ENCODE peak calls at places on chromosomes 6 and 20, in six cellular contexts. J is GM04503, B is mesothelial cell of epicardium, C is upper lobe of left lung, G is ACHN, T is AG09319. A is an unnamed sample.

GRCh38 chr6:140779341-140779740 is 1353.4 kb upstream of the GJE1 start:
- DNase-seq in J (no peak), B (no peak), C (no peak), G (no peak), T (no peak), A (no peak)

GRCh38 chr6:31114540-31114876 is at the start of gene PSORS1C1:
- DNase-seq in J (peak; percentile 88), B (no peak), C (peak; percentile 87), G (peak; percentile 91), T (peak; percentile 87), A (peak; percentile 81)

GRCh38 chr6:45535933-45536332 is 158.2 kb upstream of the SUPT3H start:
- DNase-seq in J (no peak), B (no peak), C (no peak), G (no peak), T (no peak), A (no peak)

GRCh38 chr20:51452091-51452613 is 90.4 kb downstream of the NFATC2 start:
- DNase-seq in J (no peak), B (no peak), C (no peak), G (no peak), T (no peak), A (no peak)

GRCh38 chr20:32451340-32451681 is 93.2 kb downstream of the ASXL1 start:
- DNase-seq in J (no peak), B (no peak), C (no peak), G (no peak), T (no peak), A (no peak)

GRCh38 chr6:170175644-170176620 is 114.9 kb downstream of the DLL1 start:
- DNase-seq in J (no peak), B (no peak), C (no peak), G (no peak), T (no peak), A (no peak)

GRCh38 chr20:17536944-17537444 is 5.8 kb upstream of the BFSP1 start:
- DNase-seq in J (no peak), B (peak; percentile 37), C (peak; percentile 77), G (peak; percentile 74), T (no peak), A (peak; percentile 90)

GRCh38 chr6:91243436-91243835 is 656.6 kb upstream of the MAP3K7 start:
- DNase-seq in J (no peak), B (no peak), C (no peak), G (no peak), T (no peak), A (no peak)

GRCh38 chr6:40959781-40960327 is 79.2 kb downstream of the UNC5CL start:
- DNase-seq in J (no peak), B (no peak), C (no peak), G (no peak), T (no peak), A (no peak)

GRCh38 chr6:132569170-132569569 is 952 bp upstream of the TAAR6 start:
- DNase-seq in J (no peak), B (no peak), C (no peak), G (no peak), T (no peak), A (no peak)

GRCh38 chr20:58998656-58999055 is 8.4 kb downstream of the CTSZ start:
- DNase-seq in J (no peak), B (no peak), C (no peak), G (no peak), T (no peak), A (no peak)